ENCODE peak calls at places on chromosomes 3 and 15, in five cellular contexts. Q is spleen, L is heart left ventricle, K is H54, N is body of pancreas. Y is an unnamed sample.

GRCh38 chr3:65996605-65997004 is 42.1 kb downstream of the MAGI1 start:
- DNase-seq in Q (no peak), L (no peak), K (no peak), N (peak; percentile 50), Y (no peak)

GRCh38 chr3:11548721-11549131 is 95.0 kb downstream of the VGLL4 start:
- DNase-seq in Q (peak; percentile 50), L (no peak), K (peak; percentile 69), N (peak; percentile 42), Y (no peak)

GRCh38 chr3:197949191-197949766 is 711 bp upstream of the RPL35A start:
- DNase-seq in Q (no peak), L (no peak), K (no peak), N (no peak), Y (peak; percentile 37)

GRCh38 chr15:36414670-36415069 is 164.8 kb upstream of the CDIN1 start:
- DNase-seq in Q (no peak), L (no peak), K (no peak), N (no peak), Y (peak; percentile 9)

GRCh38 chr15:57079446-57079845 is 161.0 kb downstream of the TCF12 start:
- DNase-seq in Q (no peak), L (no peak), K (no peak), N (no peak), Y (peak; percentile 24)

GRCh38 chr3:34264650-34265049 is 466.2 kb downstream of the PDCD6IP start:
- DNase-seq in Q (no peak), L (no peak), K (no peak), N (no peak), Y (no peak)

GRCh38 chr3:124168271-124168670 is 176.3 kb upstream of the ROPN1 start:
- DNase-seq in Q (no peak), L (no peak), K (no peak), N (no peak), Y (no peak)

GRCh38 chr3:72446406-72447058 is 401.7 kb downstream of the SHQ1 start:
- DNase-seq in Q (peak; percentile 94), L (no peak), K (no peak), N (no peak), Y (peak; percentile 77)

GRCh38 chr15:55250392-55250791 is 39.2 kb downstream of the RAB27A start:
- DNase-seq in Q (no peak), L (no peak), K (no peak), N (no peak), Y (peak; percentile 69)

DNA sequence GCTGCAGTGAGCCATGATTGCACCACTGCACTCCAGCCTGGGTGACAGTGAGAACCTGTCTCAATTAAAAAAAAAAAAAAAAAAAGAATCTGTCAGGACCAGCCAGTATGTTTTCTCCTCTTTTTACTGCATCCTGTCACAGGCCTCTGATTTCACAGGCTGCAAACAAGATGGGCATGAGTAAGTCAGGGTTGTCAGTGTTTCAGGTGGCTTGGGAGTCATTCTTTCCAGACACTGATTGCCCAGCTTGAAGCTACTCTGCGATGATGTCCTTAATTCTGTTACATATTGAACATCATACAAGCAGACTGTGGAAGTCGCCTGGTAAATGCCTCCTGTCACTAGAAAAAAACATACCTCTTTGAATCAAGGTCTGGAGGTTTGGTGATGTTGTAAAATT is 18.8 kb downstream of the DIS3L start:
- DNase-seq in Q (no peak), L (no peak), K (no peak), N (no peak), Y (no peak)
- TF ChIP-seq POLR2A in Q (no peak), L (no peak), K (no peak), N (no peak), Y (no peak)

GRCh38 chr3:97971679-97972567 is at the start of gene RIOX2:
- DNase-seq in Q (peak; percentile 95), L (peak; percentile 73), K (peak; percentile 73), N (peak; percentile 85), Y (peak; percentile 78)
- TF ChIP-seq POLR2A in Q (no peak), L (no peak), K (peak; percentile 91), N (peak; percentile 67), Y (no peak)

GRCh38 chr15:64842099-64842940 is 605 bp downstream of the PLEKHO2 start:
- DNase-seq in Q (no peak), L (no peak), K (no peak), N (no peak), Y (peak; percentile 48)
- TF ChIP-seq POLR2A in Q (no peak), L (no peak), K (no peak), N (no peak), Y (peak; percentile 19)

GRCh38 chr3:111539351-111540331 is 2.4 kb upstream of the CD96 start:
- DNase-seq in Q (peak; percentile 89), L (peak; percentile 12), K (peak; percentile 26), N (peak; percentile 55), Y (no peak)

GRCh38 chr3:111538687-111539086 is 3.3 kb upstream of the CD96 start:
- DNase-seq in Q (no peak), L (no peak), K (no peak), N (no peak), Y (no peak)

GRCh38 chr3:111541391-111541790 is 606 bp upstream of the CD96 start:
- DNase-seq in Q (no peak), L (no peak), K (no peak), N (no peak), Y (no peak)

GRCh38 chr3:111545349-111545748 is 3.4 kb downstream of the CD96 start:
- DNase-seq in Q (no peak), L (no peak), K (no peak), N (no peak), Y (no peak)

DNA sequence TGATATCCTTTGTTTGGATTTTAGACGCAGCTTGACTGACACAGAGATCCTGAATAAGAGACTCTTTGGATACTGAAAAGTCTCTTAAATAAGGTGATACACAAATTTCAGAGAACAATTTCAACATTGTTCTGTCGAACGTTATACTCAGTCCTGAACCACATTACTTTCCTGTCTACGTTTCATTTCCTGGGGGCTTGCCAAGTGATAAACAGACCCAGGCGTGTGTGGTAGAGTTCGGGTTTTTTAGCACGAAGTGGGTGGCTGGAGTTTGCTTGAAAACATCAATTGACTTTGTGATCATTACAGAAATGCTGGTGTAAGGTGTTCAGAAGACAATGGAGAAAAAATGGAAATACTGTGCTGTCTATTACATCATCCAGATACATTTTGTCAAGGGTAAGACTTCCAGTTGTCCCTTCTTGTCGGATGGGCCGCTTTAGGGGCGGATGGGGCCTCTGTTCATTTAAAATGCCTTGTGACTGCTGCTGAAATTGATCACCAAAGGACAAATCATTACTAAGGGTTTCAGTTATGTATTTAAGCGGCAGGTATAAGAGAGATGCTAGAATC is at the start of gene CD96:
- DNase-seq in Q (no peak), L (no peak), K (no peak), N (peak; percentile 14), Y (no peak)
- TF ChIP-seq POLR2A in Q (no peak), L (no peak), K (no peak), N (no peak), Y (no peak)

DNA sequence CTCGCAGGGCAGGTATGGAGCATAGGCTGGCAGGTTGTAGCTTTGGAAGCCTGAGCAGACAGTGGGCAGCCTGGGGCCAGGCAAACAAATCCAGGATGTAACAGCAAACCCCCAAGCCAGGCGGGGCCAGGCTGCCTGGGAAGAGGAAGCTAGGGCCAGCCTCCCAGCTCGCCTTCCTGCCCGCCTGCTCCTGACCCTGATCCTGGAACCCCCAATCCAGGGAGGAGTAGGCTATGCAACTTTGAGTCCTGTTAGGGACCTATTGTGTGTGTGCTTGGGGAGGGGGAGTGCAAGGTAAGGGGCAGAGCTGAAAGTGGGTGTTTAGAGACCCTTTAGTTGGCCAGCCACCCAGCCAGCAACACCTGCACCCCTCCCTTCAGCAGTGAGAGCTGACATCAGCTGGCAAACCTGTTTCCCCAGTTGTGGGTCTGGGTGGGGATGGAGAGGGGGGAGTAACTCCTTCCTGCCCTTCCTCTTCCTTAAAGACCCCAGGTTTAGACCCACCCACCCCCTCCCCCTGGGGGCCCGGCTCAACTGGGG is 2.5 kb downstream of the NBEAL2 start:
- DNase-seq in Q (peak; percentile 90), L (no peak), K (no peak), N (peak; percentile 58), Y (no peak)
- TF ChIP-seq POLR2A in Q (no peak), L (no peak), K (no peak), N (no peak), Y (no peak)

GRCh38 chr3:129120254-129121004 is 1.2 kb downstream of the RAB43 start:
- DNase-seq in Q (peak; percentile 97), L (peak; percentile 90), K (peak; percentile 99), N (peak; percentile 90), Y (peak; percentile 81)
- TF ChIP-seq POLR2A in Q (peak; percentile 57), L (no peak), K (peak; percentile 52), N (peak; percentile 44), Y (peak; percentile 37)

Y was measured in erythroblast.